ENCODE peak calls at places on chromosomes 16 and 17, in nine cellular contexts. One of them, this sample, is unnamed.

GRCh38 chr17:2412561-2413021 is 11.7 kb upstream of the MNT start:
- DNase-seq in stimulated activated CD8-positive, alpha-beta memory T cell treated with anti-CD3 and anti-CD28 coated beads, Interleukin-12 subunit alpha, Interleukin-12 subunit beta, amount 100 ng/mL, for 1 hour: no peak
- DNase-seq in heart right ventricle: no peak
- DNase-seq in PC-3: no peak
- DNase-seq in stomach: no peak
- DNase-seq in fibroblast of mammary gland: no peak
- DNase-seq in HS-5: no peak
- DNase-seq in ureter: no peak
- DNase-seq in NCI-H1694: peak
- DNase-seq in this sample: peak

GRCh38 chr16:19502395-19503131 is 19.3 kb downstream of the GDE1 start:
- DNase-seq in stimulated activated CD8-positive, alpha-beta memory T cell treated with anti-CD3 and anti-CD28 coated beads, Interleukin-12 subunit alpha, Interleukin-12 subunit beta, amount 100 ng/mL, for 1 hour: peak
- DNase-seq in heart right ventricle: peak
- DNase-seq in PC-3: peak
- DNase-seq in stomach: peak
- DNase-seq in fibroblast of mammary gland: peak
- DNase-seq in HS-5: no peak
- DNase-seq in ureter: peak
- DNase-seq in NCI-H1694: peak
- DNase-seq in this sample: peak

GRCh38 chr16:11263737-11264136 is 5.4 kb downstream of the TNP2 start:
- DNase-seq in stimulated activated CD8-positive, alpha-beta memory T cell treated with anti-CD3 and anti-CD28 coated beads, Interleukin-12 subunit alpha, Interleukin-12 subunit beta, amount 100 ng/mL, for 1 hour: no peak
- DNase-seq in heart right ventricle: no peak
- DNase-seq in PC-3: no peak
- DNase-seq in stomach: no peak
- DNase-seq in fibroblast of mammary gland: no peak
- DNase-seq in HS-5: no peak
- DNase-seq in ureter: no peak
- DNase-seq in NCI-H1694: no peak
- DNase-seq in this sample: no peak

GRCh38 chr16:88691924-88692560 is 5.7 kb upstream of the SNAI3 start:
- DNase-seq in stimulated activated CD8-positive, alpha-beta memory T cell treated with anti-CD3 and anti-CD28 coated beads, Interleukin-12 subunit alpha, Interleukin-12 subunit beta, amount 100 ng/mL, for 1 hour: no peak
- DNase-seq in heart right ventricle: no peak
- DNase-seq in PC-3: no peak
- DNase-seq in stomach: no peak
- DNase-seq in fibroblast of mammary gland: no peak
- DNase-seq in HS-5: no peak
- DNase-seq in ureter: peak
- DNase-seq in NCI-H1694: no peak
- DNase-seq in this sample: no peak

GRCh38 chr17:81794509-81794908 is 9.4 kb upstream of the GCGR start:
- DNase-seq in stimulated activated CD8-positive, alpha-beta memory T cell treated with anti-CD3 and anti-CD28 coated beads, Interleukin-12 subunit alpha, Interleukin-12 subunit beta, amount 100 ng/mL, for 1 hour: no peak
- DNase-seq in heart right ventricle: no peak
- DNase-seq in PC-3: peak
- DNase-seq in stomach: peak
- DNase-seq in fibroblast of mammary gland: no peak
- DNase-seq in HS-5: no peak
- DNase-seq in ureter: no peak
- DNase-seq in NCI-H1694: no peak
- DNase-seq in this sample: no peak

GRCh38 chr16:21157632-21158031 is 842 bp upstream of the LDAF1 start:
- DNase-seq in stimulated activated CD8-positive, alpha-beta memory T cell treated with anti-CD3 and anti-CD28 coated beads, Interleukin-12 subunit alpha, Interleukin-12 subunit beta, amount 100 ng/mL, for 1 hour: no peak
- DNase-seq in heart right ventricle: no peak
- DNase-seq in PC-3: no peak
- DNase-seq in stomach: no peak
- DNase-seq in fibroblast of mammary gland: no peak
- DNase-seq in HS-5: no peak
- DNase-seq in ureter: no peak
- DNase-seq in NCI-H1694: no peak
- DNase-seq in this sample: no peak

GRCh38 chr16:11603331-11603750 is 16.6 kb upstream of the LITAF start:
- DNase-seq in stimulated activated CD8-positive, alpha-beta memory T cell treated with anti-CD3 and anti-CD28 coated beads, Interleukin-12 subunit alpha, Interleukin-12 subunit beta, amount 100 ng/mL, for 1 hour: no peak
- DNase-seq in heart right ventricle: peak
- DNase-seq in PC-3: no peak
- DNase-seq in stomach: no peak
- DNase-seq in fibroblast of mammary gland: no peak
- DNase-seq in HS-5: no peak
- DNase-seq in ureter: no peak
- DNase-seq in NCI-H1694: no peak
- DNase-seq in this sample: no peak

GRCh38 chr16:19582050-19582784 is 26.7 kb downstream of the VPS35L start:
- DNase-seq in stimulated activated CD8-positive, alpha-beta memory T cell treated with anti-CD3 and anti-CD28 coated beads, Interleukin-12 subunit alpha, Interleukin-12 subunit beta, amount 100 ng/mL, for 1 hour: no peak
- DNase-seq in heart right ventricle: no peak
- DNase-seq in PC-3: no peak
- DNase-seq in stomach: no peak
- DNase-seq in fibroblast of mammary gland: no peak
- DNase-seq in HS-5: no peak
- DNase-seq in ureter: no peak
- DNase-seq in NCI-H1694: no peak
- DNase-seq in this sample: no peak

GRCh38 chr16:50841081-50841886 is 99.4 kb downstream of the CYLD start:
- DNase-seq in stimulated activated CD8-positive, alpha-beta memory T cell treated with anti-CD3 and anti-CD28 coated beads, Interleukin-12 subunit alpha, Interleukin-12 subunit beta, amount 100 ng/mL, for 1 hour: peak
- DNase-seq in heart right ventricle: no peak
- DNase-seq in PC-3: no peak
- DNase-seq in stomach: no peak
- DNase-seq in fibroblast of mammary gland: no peak
- DNase-seq in HS-5: no peak
- DNase-seq in ureter: peak
- DNase-seq in NCI-H1694: no peak
- DNase-seq in this sample: no peak

GRCh38 chr16:11084484-11085024 is 140.2 kb downstream of the CLEC16A start:
- DNase-seq in stimulated activated CD8-positive, alpha-beta memory T cell treated with anti-CD3 and anti-CD28 coated beads, Interleukin-12 subunit alpha, Interleukin-12 subunit beta, amount 100 ng/mL, for 1 hour: no peak
- DNase-seq in heart right ventricle: no peak
- DNase-seq in PC-3: peak
- DNase-seq in stomach: no peak
- DNase-seq in fibroblast of mammary gland: peak
- DNase-seq in HS-5: no peak
- DNase-seq in ureter: no peak
- DNase-seq in NCI-H1694: no peak
- DNase-seq in this sample: no peak

GRCh38 chr17:82380860-82381702 is 9.5 kb downstream of the UTS2R start:
- DNase-seq in stimulated activated CD8-positive, alpha-beta memory T cell treated with anti-CD3 and anti-CD28 coated beads, Interleukin-12 subunit alpha, Interleukin-12 subunit beta, amount 100 ng/mL, for 1 hour: no peak
- DNase-seq in heart right ventricle: no peak
- DNase-seq in PC-3: peak
- DNase-seq in stomach: no peak
- DNase-seq in fibroblast of mammary gland: peak
- DNase-seq in HS-5: no peak
- DNase-seq in ureter: no peak
- DNase-seq in NCI-H1694: no peak
- DNase-seq in this sample: no peak

GRCh38 chr17:19242323-19242722 is 5.2 kb downstream of the EPN2 start:
- DNase-seq in stimulated activated CD8-positive, alpha-beta memory T cell treated with anti-CD3 and anti-CD28 coated beads, Interleukin-12 subunit alpha, Interleukin-12 subunit beta, amount 100 ng/mL, for 1 hour: no peak
- DNase-seq in heart right ventricle: no peak
- DNase-seq in PC-3: peak
- DNase-seq in stomach: no peak
- DNase-seq in fibroblast of mammary gland: no peak
- DNase-seq in HS-5: no peak
- DNase-seq in ureter: no peak
- DNase-seq in NCI-H1694: no peak
- DNase-seq in this sample: no peak

GRCh38 chr16:4938683-4939030 is 1.7 kb upstream of the PPL start:
- DNase-seq in stimulated activated CD8-positive, alpha-beta memory T cell treated with anti-CD3 and anti-CD28 coated beads, Interleukin-12 subunit alpha, Interleukin-12 subunit beta, amount 100 ng/mL, for 1 hour: no peak
- DNase-seq in heart right ventricle: no peak
- DNase-seq in PC-3: no peak
- DNase-seq in stomach: no peak
- DNase-seq in fibroblast of mammary gland: peak
- DNase-seq in HS-5: no peak
- DNase-seq in ureter: no peak
- DNase-seq in NCI-H1694: no peak
- DNase-seq in this sample: no peak

GRCh38 chr17:9002610-9003354 is 18.5 kb upstream of the NTN1 start:
- DNase-seq in stimulated activated CD8-positive, alpha-beta memory T cell treated with anti-CD3 and anti-CD28 coated beads, Interleukin-12 subunit alpha, Interleukin-12 subunit beta, amount 100 ng/mL, for 1 hour: no peak
- DNase-seq in heart right ventricle: no peak
- DNase-seq in PC-3: no peak
- DNase-seq in stomach: no peak
- DNase-seq in fibroblast of mammary gland: no peak
- DNase-seq in HS-5: no peak
- DNase-seq in ureter: no peak
- DNase-seq in NCI-H1694: no peak
- DNase-seq in this sample: no peak

GRCh38 chr17:1998426-1998784 is 26.7 kb downstream of the RTN4RL1 start:
- DNase-seq in stimulated activated CD8-positive, alpha-beta memory T cell treated with anti-CD3 and anti-CD28 coated beads, Interleukin-12 subunit alpha, Interleukin-12 subunit beta, amount 100 ng/mL, for 1 hour: no peak
- DNase-seq in heart right ventricle: no peak
- DNase-seq in PC-3: peak
- DNase-seq in stomach: no peak
- DNase-seq in fibroblast of mammary gland: no peak
- DNase-seq in HS-5: no peak
- DNase-seq in ureter: no peak
- DNase-seq in NCI-H1694: no peak
- DNase-seq in this sample: no peak

GRCh38 chr17:51154176-51154575 is 817 bp downstream of the NME1 start:
- DNase-seq in stimulated activated CD8-positive, alpha-beta memory T cell treated with anti-CD3 and anti-CD28 coated beads, Interleukin-12 subunit alpha, Interleukin-12 subunit beta, amount 100 ng/mL, for 1 hour: no peak
- DNase-seq in heart right ventricle: no peak
- DNase-seq in PC-3: no peak
- DNase-seq in stomach: no peak
- DNase-seq in fibroblast of mammary gland: peak
- DNase-seq in HS-5: no peak
- DNase-seq in ureter: no peak
- DNase-seq in NCI-H1694: no peak
- DNase-seq in this sample: no peak

GRCh38 chr16:252366-253337 is 18.0 kb downstream of the FAM234A start:
- DNase-seq in stimulated activated CD8-positive, alpha-beta memory T cell treated with anti-CD3 and anti-CD28 coated beads, Interleukin-12 subunit alpha, Interleukin-12 subunit beta, amount 100 ng/mL, for 1 hour: no peak
- DNase-seq in heart right ventricle: no peak
- DNase-seq in PC-3: no peak
- DNase-seq in stomach: no peak
- DNase-seq in fibroblast of mammary gland: no peak
- DNase-seq in HS-5: no peak
- DNase-seq in ureter: no peak
- DNase-seq in NCI-H1694: no peak
- DNase-seq in this sample: no peak

GRCh38 chr17:38853292-38854219 is at the start of gene RPL23:
- DNase-seq in stimulated activated CD8-positive, alpha-beta memory T cell treated with anti-CD3 and anti-CD28 coated beads, Interleukin-12 subunit alpha, Interleukin-12 subunit beta, amount 100 ng/mL, for 1 hour: peak
- DNase-seq in heart right ventricle: peak
- DNase-seq in PC-3: peak
- DNase-seq in stomach: peak
- DNase-seq in fibroblast of mammary gland: peak
- DNase-seq in HS-5: peak
- DNase-seq in ureter: peak
- DNase-seq in NCI-H1694: peak
- DNase-seq in this sample: peak

GRCh38 chr16:72198021-72198420 is 26.1 kb upstream of the PMFBP1 start:
- DNase-seq in stimulated activated CD8-positive, alpha-beta memory T cell treated with anti-CD3 and anti-CD28 coated beads, Interleukin-12 subunit alpha, Interleukin-12 subunit beta, amount 100 ng/mL, for 1 hour: no peak
- DNase-seq in heart right ventricle: peak
- DNase-seq in PC-3: no peak
- DNase-seq in stomach: no peak
- DNase-seq in fibroblast of mammary gland: peak
- DNase-seq in HS-5: no peak
- DNase-seq in ureter: no peak
- DNase-seq in NCI-H1694: peak
- DNase-seq in this sample: peak

GRCh38 chr16:81593481-81593880 is 148.9 kb downstream of the CMIP start:
- DNase-seq in stimulated activated CD8-positive, alpha-beta memory T cell treated with anti-CD3 and anti-CD28 coated beads, Interleukin-12 subunit alpha, Interleukin-12 subunit beta, amount 100 ng/mL, for 1 hour: no peak
- DNase-seq in heart right ventricle: no peak
- DNase-seq in PC-3: no peak
- DNase-seq in stomach: no peak
- DNase-seq in fibroblast of mammary gland: no peak
- DNase-seq in HS-5: no peak
- DNase-seq in ureter: no peak
- DNase-seq in NCI-H1694: no peak
- DNase-seq in this sample: peak

GRCh38 chr17:8326591-8327583 is 12.8 kb upstream of the ODF4 start:
- DNase-seq in stimulated activated CD8-positive, alpha-beta memory T cell treated with anti-CD3 and anti-CD28 coated beads, Interleukin-12 subunit alpha, Interleukin-12 subunit beta, amount 100 ng/mL, for 1 hour: no peak
- DNase-seq in heart right ventricle: peak
- DNase-seq in PC-3: no peak
- DNase-seq in stomach: peak
- DNase-seq in fibroblast of mammary gland: peak
- DNase-seq in HS-5: no peak
- DNase-seq in ureter: peak
- DNase-seq in NCI-H1694: no peak
- DNase-seq in this sample: no peak

GRCh38 chr17:30954046-30954805 is 16.6 kb upstream of the RNF135 start:
- DNase-seq in stimulated activated CD8-positive, alpha-beta memory T cell treated with anti-CD3 and anti-CD28 coated beads, Interleukin-12 subunit alpha, Interleukin-12 subunit beta, amount 100 ng/mL, for 1 hour: no peak
- DNase-seq in heart right ventricle: no peak
- DNase-seq in PC-3: no peak
- DNase-seq in stomach: no peak
- DNase-seq in fibroblast of mammary gland: no peak
- DNase-seq in HS-5: no peak
- DNase-seq in ureter: no peak
- DNase-seq in NCI-H1694: no peak
- DNase-seq in this sample: no peak

GRCh38 chr16:73071131-73071940 is 23.4 kb upstream of the ZFHX3 start:
- DNase-seq in stimulated activated CD8-positive, alpha-beta memory T cell treated with anti-CD3 and anti-CD28 coated beads, Interleukin-12 subunit alpha, Interleukin-12 subunit beta, amount 100 ng/mL, for 1 hour: no peak
- DNase-seq in heart right ventricle: no peak
- DNase-seq in PC-3: peak
- DNase-seq in stomach: peak
- DNase-seq in fibroblast of mammary gland: no peak
- DNase-seq in HS-5: no peak
- DNase-seq in ureter: no peak
- DNase-seq in NCI-H1694: no peak
- DNase-seq in this sample: no peak

GRCh38 chr17:3610523-3610922 is 1.3 kb upstream of the TRPV1 start:
- DNase-seq in stimulated activated CD8-positive, alpha-beta memory T cell treated with anti-CD3 and anti-CD28 coated beads, Interleukin-12 subunit alpha, Interleukin-12 subunit beta, amount 100 ng/mL, for 1 hour: no peak
- DNase-seq in heart right ventricle: no peak
- DNase-seq in PC-3: no peak
- DNase-seq in stomach: no peak
- DNase-seq in fibroblast of mammary gland: no peak
- DNase-seq in HS-5: no peak
- DNase-seq in ureter: no peak
- DNase-seq in NCI-H1694: no peak
- DNase-seq in this sample: no peak

GRCh38 chr16:9384141-9384540 is 292.7 kb downstream of the HAPSTR1 start:
- DNase-seq in stimulated activated CD8-positive, alpha-beta memory T cell treated with anti-CD3 and anti-CD28 coated beads, Interleukin-12 subunit alpha, Interleukin-12 subunit beta, amount 100 ng/mL, for 1 hour: no peak
- DNase-seq in heart right ventricle: no peak
- DNase-seq in PC-3: no peak
- DNase-seq in stomach: no peak
- DNase-seq in fibroblast of mammary gland: no peak
- DNase-seq in HS-5: no peak
- DNase-seq in ureter: no peak
- DNase-seq in NCI-H1694: no peak
- DNase-seq in this sample: no peak

GRCh38 chr17:74526681-74527080 is 4.6 kb downstream of the CD300LB start:
- DNase-seq in stimulated activated CD8-positive, alpha-beta memory T cell treated with anti-CD3 and anti-CD28 coated beads, Interleukin-12 subunit alpha, Interleukin-12 subunit beta, amount 100 ng/mL, for 1 hour: no peak
- DNase-seq in heart right ventricle: no peak
- DNase-seq in PC-3: no peak
- DNase-seq in stomach: no peak
- DNase-seq in fibroblast of mammary gland: no peak
- DNase-seq in HS-5: no peak
- DNase-seq in ureter: no peak
- DNase-seq in NCI-H1694: no peak
- DNase-seq in this sample: no peak

GRCh38 chr16:35686595-35686994 is 2227.2 kb downstream of the TP53TG3F start:
- DNase-seq in stimulated activated CD8-positive, alpha-beta memory T cell treated with anti-CD3 and anti-CD28 coated beads, Interleukin-12 subunit alpha, Interleukin-12 subunit beta, amount 100 ng/mL, for 1 hour: no peak
- DNase-seq in heart right ventricle: no peak
- DNase-seq in PC-3: no peak
- DNase-seq in stomach: no peak
- DNase-seq in fibroblast of mammary gland: no peak
- DNase-seq in HS-5: no peak
- DNase-seq in ureter: no peak
- DNase-seq in NCI-H1694: no peak
- DNase-seq in this sample: no peak

GRCh38 chr16:68470461-68471150 is 22.3 kb upstream of the SMPD3 start:
- DNase-seq in stimulated activated CD8-positive, alpha-beta memory T cell treated with anti-CD3 and anti-CD28 coated beads, Interleukin-12 subunit alpha, Interleukin-12 subunit beta, amount 100 ng/mL, for 1 hour: no peak
- DNase-seq in heart right ventricle: peak
- DNase-seq in PC-3: no peak
- DNase-seq in stomach: no peak
- DNase-seq in fibroblast of mammary gland: no peak
- DNase-seq in HS-5: no peak
- DNase-seq in ureter: no peak
- DNase-seq in NCI-H1694: no peak
- DNase-seq in this sample: no peak